ENCODE peak calls at places on chromosomes 2 and 18, in four cellular contexts. One of them, this sample, is unnamed.

GRCh38 chr2:68317971-68318685 is 1.6 kb downstream of the CNRIP1 start:
- DNase-seq in ascending aorta: no peak
- DNase-seq in psoas muscle: no peak
- DNase-seq in CD8-positive, alpha-beta T cell: no peak
- DNase-seq in this sample: no peak

GRCh38 chr2:206971805-206972204 is 32.5 kb downstream of the CPO start:
- DNase-seq in ascending aorta: no peak
- DNase-seq in psoas muscle: peak; percentile 58
- DNase-seq in CD8-positive, alpha-beta T cell: no peak
- DNase-seq in this sample: no peak

GRCh38 chr2:238467062-238467461 is 40.3 kb downstream of the ASB1 start:
- DNase-seq in ascending aorta: no peak
- DNase-seq in psoas muscle: no peak
- DNase-seq in CD8-positive, alpha-beta T cell: no peak
- DNase-seq in this sample: no peak

GRCh38 chr2:148554459-148555247 is 89.9 kb upstream of the EPC2 start:
- DNase-seq in ascending aorta: no peak
- DNase-seq in psoas muscle: no peak
- DNase-seq in CD8-positive, alpha-beta T cell: no peak
- DNase-seq in this sample: no peak

GRCh38 chr2:99183025-99183424 is 2.0 kb downstream of the MRPL30 start:
- DNase-seq in ascending aorta: no peak
- DNase-seq in psoas muscle: no peak
- DNase-seq in CD8-positive, alpha-beta T cell: no peak
- DNase-seq in this sample: no peak

GRCh38 chr2:11129598-11130449 is 25.4 kb upstream of the SLC66A3 start:
- DNase-seq in ascending aorta: no peak
- DNase-seq in psoas muscle: peak; percentile 67
- DNase-seq in CD8-positive, alpha-beta T cell: peak; percentile 90
- DNase-seq in this sample: no peak

GRCh38 chr2:185618630-185619029 is 120.0 kb upstream of the FSIP2 start:
- DNase-seq in ascending aorta: no peak
- DNase-seq in psoas muscle: no peak
- DNase-seq in CD8-positive, alpha-beta T cell: no peak
- DNase-seq in this sample: no peak

GRCh38 chr2:58447586-58447985 is 206.5 kb upstream of the FANCL start:
- DNase-seq in ascending aorta: no peak
- DNase-seq in psoas muscle: no peak
- DNase-seq in CD8-positive, alpha-beta T cell: no peak
- DNase-seq in this sample: no peak

GRCh38 chr2:72837171-72837570 is 11.3 kb upstream of the EXOC6B start:
- DNase-seq in ascending aorta: no peak
- DNase-seq in psoas muscle: no peak
- DNase-seq in CD8-positive, alpha-beta T cell: no peak
- DNase-seq in this sample: no peak

GRCh38 chr2:98412751-98413445 is 31.8 kb upstream of the INPP4A start:
- DNase-seq in ascending aorta: no peak
- DNase-seq in psoas muscle: no peak
- DNase-seq in CD8-positive, alpha-beta T cell: peak; percentile 70
- DNase-seq in this sample: no peak

GRCh38 chr2:174331731-174332606 is 2.8 kb upstream of the SP9 start:
- DNase-seq in ascending aorta: no peak
- DNase-seq in psoas muscle: no peak
- DNase-seq in CD8-positive, alpha-beta T cell: no peak
- DNase-seq in this sample: no peak

GRCh38 chr2:101717041-101717817 is 19.7 kb downstream of the MAP4K4 start:
- DNase-seq in ascending aorta: no peak
- DNase-seq in psoas muscle: no peak
- DNase-seq in CD8-positive, alpha-beta T cell: peak; percentile 67
- DNase-seq in this sample: no peak

GRCh38 chr18:12460874-12461273 is 53.1 kb downstream of the PRELID3A start:
- DNase-seq in ascending aorta: no peak
- DNase-seq in psoas muscle: no peak
- DNase-seq in CD8-positive, alpha-beta T cell: no peak
- DNase-seq in this sample: no peak

GRCh38 chr2:36708119-36708741 is 11.7 kb downstream of the VIT start:
- DNase-seq in ascending aorta: no peak
- DNase-seq in psoas muscle: no peak
- DNase-seq in CD8-positive, alpha-beta T cell: no peak
- DNase-seq in this sample: no peak

GRCh38 chr2:181812106-181812745 is 79.3 kb upstream of the ITPRID2 start:
- DNase-seq in ascending aorta: no peak
- DNase-seq in psoas muscle: no peak
- DNase-seq in CD8-positive, alpha-beta T cell: no peak
- DNase-seq in this sample: no peak

GRCh38 chr2:148031152-148031551 is 10.3 kb downstream of the MBD5 start:
- DNase-seq in ascending aorta: no peak
- DNase-seq in psoas muscle: no peak
- DNase-seq in CD8-positive, alpha-beta T cell: no peak
- DNase-seq in this sample: no peak

GRCh38 chr2:200810252-200810650 is 1.5 kb upstream of the BZW1 start:
- DNase-seq in ascending aorta: no peak
- DNase-seq in psoas muscle: no peak
- DNase-seq in CD8-positive, alpha-beta T cell: no peak
- DNase-seq in this sample: no peak

GRCh38 chr2:191150451-191151314 is at the start of gene STAT4:
- DNase-seq in ascending aorta: peak; percentile 45
- DNase-seq in psoas muscle: no peak
- DNase-seq in CD8-positive, alpha-beta T cell: peak; percentile 82
- DNase-seq in this sample: no peak

GRCh38 chr2:30232801-30233130 is 1.4 kb downstream of the LBH start:
- DNase-seq in ascending aorta: no peak
- DNase-seq in psoas muscle: no peak
- DNase-seq in CD8-positive, alpha-beta T cell: peak; percentile 85
- DNase-seq in this sample: no peak

GRCh38 chr2:60948926-60949579 is 67.7 kb downstream of the REL start:
- DNase-seq in ascending aorta: no peak
- DNase-seq in psoas muscle: no peak
- DNase-seq in CD8-positive, alpha-beta T cell: no peak
- DNase-seq in this sample: no peak

GRCh38 chr2:172462393-172463381 is 35.3 kb downstream of the ITGA6 start:
- DNase-seq in ascending aorta: no peak
- DNase-seq in psoas muscle: no peak
- DNase-seq in CD8-positive, alpha-beta T cell: peak; percentile 78
- DNase-seq in this sample: no peak

GRCh38 chr2:239467956-239468490 is 67.2 kb upstream of the HDAC4 start:
- DNase-seq in ascending aorta: no peak
- DNase-seq in psoas muscle: no peak
- DNase-seq in CD8-positive, alpha-beta T cell: no peak
- DNase-seq in this sample: no peak

GRCh38 chr2:66929632-66930385 is 467.3 kb upstream of the ETAA1 start:
- DNase-seq in ascending aorta: no peak
- DNase-seq in psoas muscle: peak; percentile 38
- DNase-seq in CD8-positive, alpha-beta T cell: no peak
- DNase-seq in this sample: no peak

GRCh38 chr2:145919507-145919906 is 1399.6 kb upstream of the ZEB2 start:
- DNase-seq in ascending aorta: no peak
- DNase-seq in psoas muscle: no peak
- DNase-seq in CD8-positive, alpha-beta T cell: no peak
- DNase-seq in this sample: no peak

GRCh38 chr2:122506620-122507019 is 751.2 kb downstream of the TSN start:
- DNase-seq in ascending aorta: no peak
- DNase-seq in psoas muscle: no peak
- DNase-seq in CD8-positive, alpha-beta T cell: no peak
- DNase-seq in this sample: no peak

GRCh38 chr2:163182764-163183354 is 344.3 kb upstream of the KCNH7 start:
- DNase-seq in ascending aorta: no peak
- DNase-seq in psoas muscle: no peak
- DNase-seq in CD8-positive, alpha-beta T cell: no peak
- DNase-seq in this sample: no peak

GRCh38 chr2:204850576-204850975 is 305.3 kb downstream of the PARD3B start:
- DNase-seq in ascending aorta: no peak
- DNase-seq in psoas muscle: no peak
- DNase-seq in CD8-positive, alpha-beta T cell: no peak
- DNase-seq in this sample: no peak

GRCh38 chr2:177728920-177729319 is 336.3 kb downstream of the AGPS start:
- DNase-seq in ascending aorta: no peak
- DNase-seq in psoas muscle: no peak
- DNase-seq in CD8-positive, alpha-beta T cell: no peak
- DNase-seq in this sample: no peak

GRCh38 chr2:238098854-238099708 is 1.1 kb upstream of the ESPNL start:
- DNase-seq in ascending aorta: no peak
- DNase-seq in psoas muscle: peak; percentile 30
- DNase-seq in CD8-positive, alpha-beta T cell: no peak
- DNase-seq in this sample: no peak

GRCh38 chr2:240584486-240585031 is 2.0 kb upstream of the CAPN10 start:
- DNase-seq in ascending aorta: no peak
- DNase-seq in psoas muscle: peak; percentile 69
- DNase-seq in CD8-positive, alpha-beta T cell: no peak
- DNase-seq in this sample: no peak

GRCh38 chr18:57077005-57077735 is 69.7 kb upstream of the BOD1L2 start:
- DNase-seq in ascending aorta: no peak
- DNase-seq in psoas muscle: no peak
- DNase-seq in CD8-positive, alpha-beta T cell: no peak
- DNase-seq in this sample: no peak

GRCh38 chr2:120630031-120630701 is 105.5 kb upstream of the GLI2 start:
- DNase-seq in ascending aorta: no peak
- DNase-seq in psoas muscle: no peak
- DNase-seq in CD8-positive, alpha-beta T cell: no peak
- DNase-seq in this sample: no peak

GRCh38 chr2:168694876-168695275 is 107.6 kb upstream of the NOSTRIN start:
- DNase-seq in ascending aorta: no peak
- DNase-seq in psoas muscle: no peak
- DNase-seq in CD8-positive, alpha-beta T cell: no peak
- DNase-seq in this sample: no peak

GRCh38 chr2:144749188-144749587 is 229.3 kb upstream of the ZEB2 start:
- DNase-seq in ascending aorta: no peak
- DNase-seq in psoas muscle: no peak
- DNase-seq in CD8-positive, alpha-beta T cell: no peak
- DNase-seq in this sample: no peak

GRCh38 chr2:174662459-174662858 is 64.9 kb upstream of the WIPF1 start:
- DNase-seq in ascending aorta: peak; percentile 18
- DNase-seq in psoas muscle: no peak
- DNase-seq in CD8-positive, alpha-beta T cell: no peak
- DNase-seq in this sample: no peak

DNA sequence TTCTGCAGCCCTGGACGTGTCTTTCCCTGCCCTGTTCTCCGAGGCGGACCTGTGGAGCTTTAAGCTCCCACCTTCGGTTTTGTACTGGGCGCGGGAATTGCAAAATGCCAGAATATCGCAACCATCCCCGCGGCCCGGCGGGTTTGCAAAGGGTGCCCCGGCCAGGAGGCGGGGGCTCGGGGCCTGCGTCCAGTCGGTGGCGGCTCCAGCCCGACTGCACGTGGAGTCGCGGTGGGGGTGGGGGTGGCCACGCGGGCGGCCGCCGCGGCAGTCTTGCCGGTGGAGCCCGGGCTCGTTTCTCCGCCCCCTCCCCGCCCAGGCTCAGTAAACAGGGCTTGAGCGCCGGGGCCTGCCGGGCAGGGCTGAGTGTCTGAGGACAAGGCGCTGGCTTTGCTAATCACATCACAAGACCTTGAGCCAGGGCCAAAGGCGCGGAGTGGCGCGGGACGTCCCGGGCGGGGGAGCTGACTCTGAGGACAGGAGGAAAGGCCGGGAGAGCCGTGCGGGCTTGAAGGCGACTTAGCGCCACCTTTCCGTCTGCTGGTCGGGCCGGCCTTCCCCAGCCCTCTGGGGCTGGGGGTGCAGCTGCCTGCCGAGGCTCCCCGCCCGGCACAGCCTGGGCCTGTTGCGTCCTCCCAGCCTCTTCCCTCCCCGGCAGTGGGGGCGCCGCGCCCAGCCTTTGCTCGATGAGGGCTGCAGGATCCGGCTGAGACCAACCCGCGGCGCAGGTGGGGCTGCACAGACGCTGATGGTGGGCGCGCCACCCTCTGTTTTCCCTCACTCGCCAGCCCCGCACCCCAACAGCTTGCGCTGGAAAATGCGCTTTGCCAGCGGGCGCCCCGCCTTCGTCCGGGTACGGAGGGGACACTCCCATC is 786 bp upstream of the ZFP36L2 start:
- DNase-seq in ascending aorta: peak; percentile 89
- DNase-seq in psoas muscle: peak; percentile 98
- DNase-seq in CD8-positive, alpha-beta T cell: peak; percentile 85
- DNase-seq in this sample: peak; percentile 89
- TF ChIP-seq CTCF in ascending aorta: no peak
- TF ChIP-seq CTCF in psoas muscle: peak; percentile 33
- TF ChIP-seq CTCF in CD8-positive, alpha-beta T cell: no peak
- TF ChIP-seq CTCF in this sample: peak; percentile 17

GRCh38 chr2:202215179-202215578 is 23.2 kb downstream of the SUMO1 start:
- DNase-seq in ascending aorta: no peak
- DNase-seq in psoas muscle: no peak
- DNase-seq in CD8-positive, alpha-beta T cell: no peak
- DNase-seq in this sample: no peak
- H3K36me3 ChIP-seq in ascending aorta: peaks cover 56% of the 10 kb centered on the region
- H3K36me3 ChIP-seq in psoas muscle: no peaks in the 10 kb centered on the region
- H3K36me3 ChIP-seq in CD8-positive, alpha-beta T cell: peaks cover 19% of the 10 kb centered on the region
- H3K36me3 ChIP-seq in this sample: peaks cover 4% of the 10 kb centered on the region

DNA sequence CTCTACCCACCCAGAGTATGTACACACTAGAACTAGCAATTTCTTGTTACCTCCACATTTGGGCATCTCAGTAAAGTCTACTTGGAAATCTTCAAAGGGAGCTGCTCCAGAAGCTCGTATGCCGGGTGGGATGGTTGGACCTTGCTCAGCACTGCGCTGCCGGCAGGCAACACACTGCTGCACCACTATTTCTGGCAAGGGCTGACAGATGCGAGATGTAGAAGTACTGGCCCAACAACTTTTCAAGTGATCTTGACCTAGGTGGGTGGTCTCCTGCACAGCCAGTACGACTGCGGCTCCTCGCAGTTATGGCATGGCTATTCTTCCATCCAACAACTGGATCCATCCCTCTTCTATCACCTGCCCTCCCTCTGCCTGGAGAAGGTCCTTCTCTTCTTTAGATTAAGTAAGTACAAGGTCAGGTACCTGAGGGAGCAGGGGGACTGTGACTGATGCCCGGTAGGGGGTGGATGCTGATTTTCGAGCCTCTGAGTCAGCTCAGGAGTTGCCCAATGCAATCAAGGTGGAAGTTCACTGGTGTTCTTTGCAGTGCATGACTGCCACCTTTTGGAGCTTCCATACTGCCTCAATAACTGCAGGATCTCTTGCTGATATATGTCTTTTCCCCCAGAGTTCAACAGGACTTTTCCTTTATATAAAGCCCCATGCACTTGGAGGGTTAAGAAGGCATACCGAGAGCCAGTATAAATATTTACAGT is 100.4 kb upstream of the SLC1A4 start:
- DNase-seq in ascending aorta: no peak
- DNase-seq in psoas muscle: no peak
- DNase-seq in CD8-positive, alpha-beta T cell: no peak
- DNase-seq in this sample: no peak
- TF ChIP-seq CTCF in ascending aorta: peak; percentile 22
- TF ChIP-seq CTCF in psoas muscle: no peak
- TF ChIP-seq CTCF in CD8-positive, alpha-beta T cell: no peak
- TF ChIP-seq CTCF in this sample: no peak

GRCh38 chr2:86027196-86027912 is 78.3 kb downstream of the POLR1A start:
- DNase-seq in ascending aorta: no peak
- DNase-seq in psoas muscle: peak; percentile 41
- DNase-seq in CD8-positive, alpha-beta T cell: no peak
- DNase-seq in this sample: no peak

GRCh38 chr2:86025976-86026743 is 79.5 kb downstream of the POLR1A start:
- DNase-seq in ascending aorta: no peak
- DNase-seq in psoas muscle: peak; percentile 48
- DNase-seq in CD8-positive, alpha-beta T cell: no peak
- DNase-seq in this sample: no peak

GRCh38 chr2:86027913-86028762 is 77.5 kb downstream of the POLR1A start:
- DNase-seq in ascending aorta: no peak
- DNase-seq in psoas muscle: peak; percentile 49
- DNase-seq in CD8-positive, alpha-beta T cell: no peak
- DNase-seq in this sample: no peak

GRCh38 chr2:86025229-86025820 is 80.4 kb downstream of the POLR1A start:
- DNase-seq in ascending aorta: no peak
- DNase-seq in psoas muscle: peak; percentile 35
- DNase-seq in CD8-positive, alpha-beta T cell: no peak
- DNase-seq in this sample: no peak

GRCh38 chr2:86026744-86027065 is 79.0 kb downstream of the POLR1A start:
- DNase-seq in ascending aorta: no peak
- DNase-seq in psoas muscle: no peak
- DNase-seq in CD8-positive, alpha-beta T cell: no peak
- DNase-seq in this sample: no peak
- H3K36me3 ChIP-seq in ascending aorta: peaks cover 55% of the 10 kb centered on the region
- H3K36me3 ChIP-seq in psoas muscle: peaks cover 11% of the 10 kb centered on the region
- H3K36me3 ChIP-seq in CD8-positive, alpha-beta T cell: peaks cover 47% of the 10 kb centered on the region
- H3K36me3 ChIP-seq in this sample: peaks cover 47% of the 10 kb centered on the region